ENCODE peak calls at places on chromosome 1, in four cellular contexts. One of them, this sample, is unnamed.
A peak's percentile ranks its signal among the peaks of the same experiment; 100 is the strongest.

GRCh38 chr1:84611796-84612195 is 37.6 kb upstream of the CTBS start:
- ATAC-seq in pancreas: no peak
- ATAC-seq in left lung: no peak
- ATAC-seq in SK-N-SH treated with all-trans-retinoic acid at 6 μM for 48 hours: no peak
- ATAC-seq in this sample: no peak

GRCh38 chr1:76040327-76040868 is 34.1 kb upstream of the ST6GALNAC3 start:
- ATAC-seq in left lung: no peak
- ATAC-seq in pancreas: no peak
- ATAC-seq in SK-N-SH treated with all-trans-retinoic acid at 6 μM for 48 hours: peak; percentile 56
- ATAC-seq in this sample: no peak

GRCh38 chr1:182332256-182332655 is 59.3 kb downstream of the GLUL start:
- ATAC-seq in pancreas: no peak
- ATAC-seq in SK-N-SH treated with all-trans-retinoic acid at 6 μM for 48 hours: no peak
- ATAC-seq in left lung: no peak
- ATAC-seq in this sample: no peak

GRCh38 chr1:163922743-163923186 is 601.0 kb downstream of the NUF2 start:
- ATAC-seq in pancreas: no peak
- ATAC-seq in SK-N-SH treated with all-trans-retinoic acid at 6 μM for 48 hours: no peak
- ATAC-seq in left lung: no peak
- ATAC-seq in this sample: no peak

GRCh38 chr1:90717665-90718410 is 736 bp upstream of the BARHL2 start:
- ATAC-seq in pancreas: peak; percentile 51
- ATAC-seq in SK-N-SH treated with all-trans-retinoic acid at 6 μM for 48 hours: peak; percentile 63
- ATAC-seq in left lung: peak; percentile 45
- ATAC-seq in this sample: no peak

GRCh38 chr1:206722751-206723499 is 38.2 kb downstream of the MAPKAPK2 start:
- ATAC-seq in left lung: no peak
- ATAC-seq in SK-N-SH treated with all-trans-retinoic acid at 6 μM for 48 hours: no peak
- ATAC-seq in pancreas: no peak
- ATAC-seq in this sample: peak; percentile 6

GRCh38 chr1:84297546-84298244 is 3.8 kb upstream of the SAMD13 start:
- ATAC-seq in SK-N-SH treated with all-trans-retinoic acid at 6 μM for 48 hours: no peak
- ATAC-seq in pancreas: no peak
- ATAC-seq in left lung: no peak
- ATAC-seq in this sample: no peak

GRCh38 chr1:89695847-89696246 is 62.9 kb downstream of the LRRC8C start:
- ATAC-seq in SK-N-SH treated with all-trans-retinoic acid at 6 μM for 48 hours: no peak
- ATAC-seq in left lung: no peak
- ATAC-seq in pancreas: no peak
- ATAC-seq in this sample: no peak

GRCh38 chr1:30714025-30714424 is 9.4 kb downstream of the MATN1 start:
- ATAC-seq in left lung: no peak
- ATAC-seq in SK-N-SH treated with all-trans-retinoic acid at 6 μM for 48 hours: no peak
- ATAC-seq in pancreas: no peak
- ATAC-seq in this sample: no peak

GRCh38 chr1:171582589-171582988 is 39.5 kb upstream of the MYOCOS start:
- ATAC-seq in pancreas: no peak
- ATAC-seq in SK-N-SH treated with all-trans-retinoic acid at 6 μM for 48 hours: no peak
- ATAC-seq in left lung: no peak
- ATAC-seq in this sample: no peak

GRCh38 chr1:199168895-199169294 is 530.1 kb downstream of the PTPRC start:
- ATAC-seq in SK-N-SH treated with all-trans-retinoic acid at 6 μM for 48 hours: no peak
- ATAC-seq in left lung: no peak
- ATAC-seq in pancreas: no peak
- ATAC-seq in this sample: no peak